ENCODE peak calls at places on chromosomes 3 and 15, in four cellular contexts. Y, U, A and W are unnamed samples.

GRCh38 chr3:197226179-197226578 is 72.2 kb downstream of the DLG1 start:
- DNase-seq in Y (no peak), U (no peak), A (peak), W (no peak)

GRCh38 chr15:70190296-70190695 is 92.6 kb upstream of the TLE3 start:
- DNase-seq in Y (no peak), U (no peak), A (no peak), W (no peak)

GRCh38 chr3:58004972-58005371 is 3.2 kb upstream of the FLNB start:
- DNase-seq in Y (peak), U (no peak), A (no peak), W (peak)

GRCh38 chr15:41018534-41018933 is 65.3 kb downstream of the CHAC1 start:
- DNase-seq in Y (peak), U (no peak), A (peak), W (peak)

GRCh38 chr15:85354948-85355347 is 25.5 kb upstream of the AKAP13 start:
- DNase-seq in Y (no peak), U (no peak), A (no peak), W (no peak)

GRCh38 chr3:126406389-126407296 is 11.9 kb downstream of the CFAP100 start:
- DNase-seq in Y (no peak), U (no peak), A (no peak), W (no peak)

GRCh38 chr3:194496217-194496881 is 9.5 kb upstream of the ATP13A3 start:
- DNase-seq in Y (no peak), U (no peak), A (no peak), W (peak)

GRCh38 chr15:71657141-71657540 is 153.2 kb upstream of the NR2E3 start:
- DNase-seq in Y (no peak), U (no peak), A (no peak), W (no peak)

GRCh38 chr15:68449389-68449788 is 17.4 kb upstream of the ITGA11 start:
- DNase-seq in Y (no peak), U (no peak), A (no peak), W (no peak)

GRCh38 chr3:157088506-157089454 is 71.2 kb downstream of the CCNL1 start:
- DNase-seq in Y (peak), U (peak), A (peak), W (peak)

GRCh38 chr3:100335137-100335833 is 728 bp downstream of the NIT2 start:
- DNase-seq in Y (peak), U (no peak), A (peak), W (peak)

GRCh38 chr15:30905821-30906220 is 2.1 kb downstream of the FAN1 start:
- DNase-seq in Y (no peak), U (no peak), A (peak), W (no peak)

GRCh38 chr3:125083776-125084175 is 28.0 kb upstream of the HEG1 start:
- DNase-seq in Y (peak), U (no peak), A (peak), W (no peak)

DNA sequence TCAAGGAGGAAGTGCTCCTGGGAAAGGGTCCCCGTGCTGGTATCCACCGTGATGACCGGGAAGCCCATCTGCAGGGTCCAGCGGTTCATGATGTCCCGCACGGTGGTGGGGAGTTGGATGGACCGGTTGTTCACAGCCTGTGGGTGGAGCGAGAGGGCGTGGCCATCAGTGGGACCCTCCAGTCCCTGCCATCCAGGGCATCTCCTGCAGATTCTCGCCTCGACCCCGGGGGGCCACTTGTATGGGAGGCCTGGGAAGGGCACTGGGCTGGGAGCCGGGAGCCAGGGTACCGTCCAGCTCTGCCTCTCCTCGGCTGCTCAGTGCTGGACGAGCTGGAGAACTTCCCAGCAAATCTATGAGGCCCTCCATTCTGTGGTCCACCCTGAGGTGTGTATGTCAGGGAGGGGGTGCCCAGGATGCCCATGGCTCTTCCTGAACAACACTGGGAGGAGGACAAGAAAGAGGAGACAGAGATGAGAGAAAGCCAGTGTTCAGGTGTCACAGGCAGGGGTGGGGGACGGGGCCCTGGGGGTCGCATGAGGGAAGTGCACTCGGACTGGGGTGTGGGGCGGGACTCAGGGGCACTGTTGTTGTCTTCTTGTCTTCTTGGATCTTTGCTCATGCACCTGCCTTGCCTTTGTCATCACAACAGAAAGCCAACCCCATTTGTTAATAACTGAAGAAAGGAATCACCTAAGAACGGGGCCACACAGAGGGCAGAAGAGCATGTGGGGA is 13.0 kb downstream of the ANPEP start:
- DNase-seq in Y (no peak), U (no peak), A (no peak), W (no peak)
- TF ChIP-seq CTCF in Y (no peak), U (no peak), A (no peak), W (no peak)

GRCh38 chr3:62312201-62312600 is 61.1 kb downstream of the FEZF2 start:
- DNase-seq in Y (no peak), U (no peak), A (no peak), W (no peak)
- TF ChIP-seq CTCF in Y (no peak), U (no peak), A (no peak), W (no peak)

DNA sequence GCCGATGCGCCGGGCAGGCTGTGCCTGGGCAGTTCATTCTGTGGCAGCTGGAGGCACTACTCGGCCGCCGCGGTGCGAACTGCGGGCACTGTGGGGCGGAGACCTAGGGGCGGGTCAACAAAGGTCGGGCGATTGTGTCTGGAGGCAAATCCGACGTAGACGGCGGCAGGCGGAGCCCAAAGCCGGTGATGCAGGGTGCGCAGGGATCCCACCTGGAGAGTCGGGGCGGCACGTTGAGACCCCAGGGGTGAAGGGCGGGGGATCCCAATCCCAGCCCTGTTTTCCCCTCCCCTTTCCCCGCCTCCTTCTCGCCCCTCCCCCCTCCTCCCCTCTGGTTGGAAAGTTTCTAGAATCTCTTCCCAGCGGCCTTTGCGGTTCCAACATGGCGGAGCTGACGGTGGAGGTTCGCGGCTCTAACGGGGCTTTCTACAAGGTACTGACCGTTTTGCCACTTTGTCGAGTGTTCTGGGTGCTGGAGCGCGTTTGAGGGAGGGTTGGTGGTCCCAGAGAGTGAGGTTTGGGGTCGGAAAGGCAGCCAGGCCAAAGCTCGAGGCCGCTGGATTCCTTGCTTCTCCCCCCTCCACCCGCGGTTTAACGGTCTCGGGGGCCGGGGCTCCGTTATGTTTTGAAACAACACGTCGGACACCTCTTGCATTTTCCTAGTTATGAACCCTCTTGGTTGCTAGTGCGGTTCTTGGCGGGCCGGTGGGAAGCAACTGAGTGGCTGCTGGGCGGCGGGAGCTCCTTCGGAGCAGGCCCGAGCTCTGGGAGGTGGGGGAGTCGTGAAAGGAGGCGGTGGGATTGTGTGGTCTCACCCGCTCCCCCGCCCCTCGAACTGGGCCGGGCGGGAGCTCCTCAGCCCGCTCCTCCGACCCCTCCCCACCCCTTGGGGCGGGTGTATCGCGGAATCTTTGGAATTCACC is at the start of gene FXR1:
- DNase-seq in Y (peak), U (peak), A (peak), W (peak)
- TF ChIP-seq CTCF in Y (peak), U (no peak), A (peak), W (peak)

GRCh38 chr15:48109856-48110531 is 10.8 kb upstream of the SLC24A5 start:
- DNase-seq in Y (no peak), U (peak), A (no peak), W (peak)

GRCh38 chr15:48109212-48109611 is 11.6 kb upstream of the SLC24A5 start:
- DNase-seq in Y (no peak), U (no peak), A (no peak), W (no peak)

DNA sequence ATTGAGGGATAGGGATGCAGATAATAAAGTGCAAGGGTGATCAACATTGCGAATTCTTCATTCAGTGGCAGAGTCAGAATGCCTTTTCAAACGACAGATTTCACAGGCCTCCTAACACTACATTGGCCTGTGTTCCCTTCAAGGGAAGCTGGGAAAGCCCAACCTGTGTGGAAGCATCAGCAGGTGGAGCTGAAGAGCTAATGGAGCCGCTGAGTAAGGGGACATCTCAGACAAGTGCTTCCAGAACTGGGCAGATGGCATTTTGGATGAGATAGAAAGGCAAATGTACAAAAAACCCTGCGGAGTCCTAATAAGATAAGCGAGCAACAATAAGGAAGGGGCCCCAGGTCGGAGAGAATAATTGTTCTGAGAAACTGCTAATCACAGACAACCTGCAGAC is 8.5 kb upstream of the SLC24A5 start:
- DNase-seq in Y (peak), U (peak), A (peak), W (peak)
- TF ChIP-seq CTCF in Y (no peak), U (no peak), A (peak), W (peak)

GRCh38 chr15:35211240-35211952 is 126.3 kb upstream of the NANOGP8 start:
- DNase-seq in Y (no peak), U (no peak), A (no peak), W (no peak)

GRCh38 chr15:35209838-35210237 is 124.7 kb upstream of the NANOGP8 start:
- DNase-seq in Y (no peak), U (no peak), A (peak), W (peak)

GRCh38 chr15:35210370-35210769 is 125.3 kb upstream of the NANOGP8 start:
- DNase-seq in Y (no peak), U (no peak), A (no peak), W (no peak)

GRCh38 chr15:35208353-35208752 is 123.3 kb upstream of the NANOGP8 start:
- DNase-seq in Y (no peak), U (no peak), A (no peak), W (no peak)

GRCh38 chr15:35206060-35206675 is 121.1 kb upstream of the NANOGP8 start:
- DNase-seq in Y (peak), U (no peak), A (peak), W (peak)
- TF ChIP-seq CTCF in Y (peak), U (peak), A (peak), W (peak)

DNA sequence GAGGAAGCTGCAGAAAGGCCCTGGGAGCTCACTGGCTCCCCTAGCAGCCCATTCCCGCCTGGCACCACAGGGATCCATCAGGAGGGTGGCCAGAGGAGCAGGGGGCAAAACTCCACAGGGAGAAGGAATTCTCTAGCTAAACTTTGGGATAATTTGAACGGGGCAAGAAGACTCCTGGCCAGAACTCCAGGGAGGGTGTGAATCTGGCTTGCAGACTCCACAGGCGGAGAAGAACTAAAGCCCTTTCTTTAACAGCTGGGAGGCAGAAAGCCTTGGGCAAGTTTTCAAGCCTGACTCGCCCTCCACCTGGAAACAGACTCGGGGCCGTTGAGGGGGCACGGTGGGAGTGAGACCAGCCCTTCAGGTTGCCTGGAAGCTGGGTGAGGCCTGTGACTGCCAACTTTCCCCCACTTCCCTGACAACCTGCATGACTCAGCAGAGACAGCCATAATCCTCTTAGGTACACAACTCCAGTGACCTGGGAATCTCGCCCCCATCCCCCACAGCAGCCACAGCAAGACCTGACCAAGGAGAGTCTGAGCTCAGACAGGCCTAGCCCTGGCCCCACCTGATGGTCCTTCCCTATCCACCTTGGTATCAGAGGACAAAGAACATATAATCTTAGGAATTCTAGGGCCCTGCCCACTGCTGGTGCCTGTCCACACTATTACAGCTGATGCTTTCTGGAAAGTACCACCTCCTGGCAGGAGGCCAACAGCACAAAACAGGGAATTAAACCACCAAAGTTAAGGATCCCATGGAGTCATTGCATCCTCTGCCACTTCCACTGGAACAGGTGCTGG is 28.7 kb downstream of the SLC27A2 start:
- DNase-seq in Y (no peak), U (no peak), A (no peak), W (peak)
- TF ChIP-seq CTCF in Y (no peak), U (no peak), A (no peak), W (no peak)

GRCh38 chr15:25683911-25684310 is 179.2 kb downstream of the ATP10A start:
- DNase-seq in Y (no peak), U (peak), A (no peak), W (no peak)
- TF ChIP-seq CTCF in Y (no peak), U (no peak), A (no peak), W (no peak)

GRCh38 chr3:85337895-85338294 is 379.1 kb downstream of the CADM2 start:
- DNase-seq in Y (no peak), U (no peak), A (no peak), W (no peak)

GRCh38 chr3:85342915-85343314 is 384.1 kb downstream of the CADM2 start:
- DNase-seq in Y (no peak), U (no peak), A (peak), W (peak)
- TF ChIP-seq CTCF in Y (no peak), U (no peak), A (peak), W (peak)

GRCh38 chr3:89098964-89099585 is 8.3 kb upstream of the EPHA3 start:
- DNase-seq in Y (peak), U (peak), A (peak), W (peak)
- TF ChIP-seq CTCF in Y (peak), U (peak), A (peak), W (peak)

DNA sequence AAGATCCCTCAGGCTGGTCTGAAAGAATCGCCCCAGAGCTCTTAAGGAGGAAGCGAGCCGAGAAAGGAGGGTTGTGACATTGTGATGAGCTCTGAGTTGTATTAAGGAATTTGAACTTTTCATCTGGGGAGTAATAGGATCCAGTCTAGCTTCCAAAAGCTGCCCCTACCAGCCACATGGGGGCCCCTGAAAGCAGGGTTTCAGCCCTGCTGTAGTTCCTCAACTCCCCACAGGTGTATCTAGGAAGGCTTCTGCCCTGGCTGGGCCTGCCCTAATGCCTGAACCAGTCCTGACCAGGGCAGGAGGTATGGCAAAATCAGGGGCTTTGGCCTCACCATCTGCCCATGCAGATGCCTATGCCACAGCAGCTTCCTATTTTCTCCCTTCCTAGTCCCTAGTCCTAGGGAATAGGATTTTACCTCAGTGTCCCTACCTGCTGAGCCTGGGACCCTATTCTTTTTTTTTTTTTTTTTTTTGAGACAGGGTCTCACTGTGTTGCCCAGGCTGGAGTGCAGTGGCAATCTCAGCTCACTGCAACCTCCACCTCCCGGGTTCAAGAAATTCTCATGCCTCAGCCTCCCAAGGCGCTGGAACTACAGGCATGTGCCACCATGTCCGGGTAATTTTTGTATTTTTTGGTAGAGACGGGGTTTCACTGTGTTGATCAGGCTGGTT is 5.0 kb upstream of the AP3S2 start:
- DNase-seq in Y (peak), U (peak), A (peak), W (peak)
- TF ChIP-seq CTCF in Y (peak), U (peak), A (peak), W (peak)